ENCODE peak calls at places on chromosomes 2 and 18, in five cellular contexts. Q is COR-L47, G is T-helper 1 cell, M is HEK293T, L is caudate nucleus. N is an unnamed sample.

GRCh38 chr18:36769611-36770314 is 59.0 kb downstream of the TPGS2 start:
- DNase-seq in G (no peak), L (no peak), Q (no peak), M (peak), N (no peak)

GRCh38 chr2:206112108-206112507 is 26.1 kb upstream of the INO80D start:
- DNase-seq in M (no peak), Q (no peak), G (no peak), L (no peak), N (no peak)

GRCh38 chr2:140344842-140345241 is 1564.7 kb upstream of the NXPH2 start:
- DNase-seq in G (no peak), L (no peak), M (no peak), Q (no peak), N (no peak)

GRCh38 chr18:63422862-63423304 is 607 bp upstream of the VPS4B start:
- DNase-seq in M (no peak), L (no peak), Q (peak), G (no peak), N (no peak)

GRCh38 chr2:185147361-185147760 is 549.0 kb downstream of the ZNF804A start:
- DNase-seq in L (no peak), G (no peak), M (no peak), Q (no peak), N (no peak)

GRCh38 chr2:26585966-26586365 is 55.2 kb downstream of the CIB4 start:
- DNase-seq in G (no peak), M (no peak), L (no peak), Q (no peak), N (no peak)

GRCh38 chr2:67241453-67241852 is 155.7 kb upstream of the ETAA1 start:
- DNase-seq in Q (no peak), M (no peak), L (no peak), G (no peak), N (no peak)

GRCh38 chr2:100161940-100162620 is 19.7 kb upstream of the AFF3 start:
- DNase-seq in L (no peak), G (no peak), Q (no peak), M (no peak), N (no peak)

GRCh38 chr2:157874278-157874825 is 1.8 kb downstream of the ACVR1 start:
- DNase-seq in M (no peak), G (no peak), Q (no peak), L (peak), N (no peak)

GRCh38 chr18:36534154-36534688 is 236.7 kb downstream of the FHOD3 start:
- DNase-seq in Q (no peak), L (no peak), G (no peak), M (no peak), N (no peak)

GRCh38 chr2:158633261-158633660 is 161.9 kb upstream of the DAPL1 start:
- DNase-seq in G (no peak), L (no peak), M (no peak), Q (no peak), N (no peak)

GRCh38 chr18:75207298-75208054 is 1.5 kb downstream of the PTGR3 start:
- DNase-seq in L (no peak), M (no peak), G (no peak), Q (no peak), N (no peak)

GRCh38 chr2:2797797-2798196 is 466.7 kb upstream of the MYT1L start:
- DNase-seq in G (no peak), L (no peak), Q (no peak), M (no peak), N (no peak)

GRCh38 chr18:79518028-79518682 is 122.4 kb downstream of the NFATC1 start:
- DNase-seq in G (no peak), Q (no peak), M (no peak), L (no peak), N (no peak)

N was measured in naive thymus-derived CD4-positive, alpha-beta T cell.